ENCODE peak calls at places on chromosomes 16 and 17, in five cellular contexts. J is sigmoid colon, M is RWPE1, W is Panc1, L is lung. R is an unnamed sample.

GRCh38 chr17:27471321-27472269 is 15.3 kb downstream of the KSR1 start:
- DNase-seq in L (no peak), W (no peak), J (no peak), M (peak), R (no peak)

GRCh38 chr16:4675864-4676786 is 17.2 kb upstream of the NUDT16L1 start:
- DNase-seq in L (no peak), W (no peak), J (no peak), M (no peak), R (no peak)

GRCh38 chr16:71675380-71675779 is 49.1 kb downstream of the PHLPP2 start:
- DNase-seq in W (no peak), M (no peak), J (no peak), L (no peak), R (no peak)

GRCh38 chr16:89256651-89257254 is 39.2 kb downstream of the ZNF778 start:
- DNase-seq in J (peak), W (no peak), M (peak), L (peak), R (peak)

GRCh38 chr16:46662123-46662522 is 26.9 kb downstream of the VPS35 start:
- DNase-seq in W (no peak), L (no peak), M (no peak), J (no peak), R (no peak)

GRCh38 chr17:39579318-39580081 is 28.2 kb downstream of the NEUROD2 start:
- DNase-seq in J (no peak), L (no peak), M (no peak), W (no peak), R (peak)

GRCh38 chr16:85423631-85424030 is 189.5 kb upstream of the GSE1 start:
- DNase-seq in W (no peak), J (peak), L (no peak), M (no peak), R (no peak)

GRCh38 chr17:41773190-41773588 is 13.3 kb downstream of the JUP start:
- DNase-seq in J (peak), W (no peak), L (peak), M (peak), R (peak)

GRCh38 chr17:28467456-28468025 is 5.9 kb upstream of the SLC13A2 start:
- DNase-seq in W (no peak), J (peak), L (no peak), M (no peak), R (no peak)

GRCh38 chr17:65290616-65291015 is 153.4 kb downstream of the RGS9 start:
- DNase-seq in W (no peak), M (no peak), J (no peak), L (no peak), R (no peak)

GRCh38 chr16:69105501-69106361 is at the start of gene HAS3:
- DNase-seq in L (peak), M (peak), W (peak), J (no peak), R (peak)

GRCh38 chr16:19396555-19397011 is 21.1 kb upstream of the TMC5 start:
- DNase-seq in W (no peak), J (no peak), M (no peak), L (peak), R (peak)

GRCh38 chr17:42779304-42779941 is 987 bp upstream of the WNK4 start:
- DNase-seq in M (no peak), W (no peak), L (no peak), J (no peak), R (no peak)

GRCh38 chr17:49439673-49440571 is 25.2 kb upstream of the PHB1 start:
- DNase-seq in M (no peak), L (no peak), J (no peak), W (no peak), R (no peak)

GRCh38 chr16:16009396-16009795 is 60.0 kb downstream of the ABCC1 start:
- DNase-seq in W (no peak), M (no peak), L (no peak), J (no peak), R (no peak)

GRCh38 chr16:27363797-27364196 is 38.2 kb upstream of the IL21R start:
- DNase-seq in J (peak), L (peak), M (no peak), W (no peak), R (peak)

GRCh38 chr16:27364493-27365141 is 37.4 kb upstream of the IL21R start:
- DNase-seq in J (no peak), M (peak), L (peak), W (no peak), R (peak)

GRCh38 chr16:27362570-27363245 is 39.3 kb upstream of the IL21R start:
- DNase-seq in W (no peak), L (no peak), J (no peak), M (no peak), R (no peak)

GRCh38 chr16:27361987-27362386 is 40.0 kb upstream of the IL21R start:
- DNase-seq in J (no peak), W (no peak), M (no peak), L (no peak), R (no peak)

GRCh38 chr16:27363246-27363632 is 38.7 kb upstream of the IL21R start:
- DNase-seq in M (no peak), J (no peak), L (no peak), W (no peak), R (no peak)
- TF ChIP-seq CTCF in M (no peak), J (no peak), L (no peak), W (no peak), R (no peak)

GRCh38 chr16:57734308-57734924 is 1.2 kb upstream of the KATNB1 start:
- DNase-seq in W (no peak), L (no peak), J (no peak), M (no peak), R (no peak)

GRCh38 chr16:57734925-57735754 is 430 bp upstream of the KATNB1 start:
- DNase-seq in J (peak), L (peak), W (peak), M (peak), R (peak)

GRCh38 chr16:57735755-57736418 is at the start of gene KATNB1:
- DNase-seq in J (peak), M (peak), L (no peak), W (no peak), R (peak)

GRCh38 chr16:57738844-57739243 is 3.3 kb downstream of the KATNB1 start:
- DNase-seq in J (no peak), L (no peak), W (no peak), M (no peak), R (no peak)

GRCh38 chr16:57736419-57737281 is 1.1 kb downstream of the KATNB1 start:
- DNase-seq in L (no peak), M (peak), W (no peak), J (peak), R (peak)
- TF ChIP-seq CTCF in L (no peak), M (peak), W (no peak), J (no peak), R (no peak)

DNA sequence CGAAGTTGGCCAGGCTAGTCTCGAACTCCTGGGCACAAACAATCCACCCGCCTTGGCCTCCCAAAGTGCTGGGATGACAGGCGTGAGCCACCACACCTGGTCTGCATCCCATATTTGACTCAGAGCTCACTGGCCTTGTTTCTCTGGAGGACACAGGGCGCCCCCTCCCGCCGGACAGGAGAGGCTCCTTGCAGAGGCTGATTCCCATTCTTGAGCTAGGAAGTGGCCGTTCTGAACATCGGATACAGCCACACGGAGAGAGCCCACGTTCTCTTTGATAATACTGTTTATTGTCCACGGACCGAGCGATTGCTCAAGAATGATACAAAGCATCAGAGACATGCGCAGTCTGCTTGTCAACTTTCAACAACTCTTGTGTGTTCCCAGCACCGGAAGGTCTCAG is 12.1 kb upstream of the USP36 start:
- DNase-seq in L (no peak), W (no peak), M (no peak), J (no peak), R (no peak)
- TF ChIP-seq CTCF in L (no peak), W (peak), M (no peak), J (no peak), R (no peak)

GRCh38 chr16:361872-362701 is 8.3 kb downstream of the MRPL28 start:
- DNase-seq in W (peak), M (peak), J (peak), L (peak), R (peak)

GRCh38 chr16:364091-364490 is 6.2 kb downstream of the MRPL28 start:
- DNase-seq in J (no peak), W (no peak), M (no peak), L (no peak), R (no peak)

GRCh38 chr16:361341-361871 is 8.9 kb upstream of the AXIN1 start:
- DNase-seq in M (no peak), J (no peak), L (no peak), W (no peak), R (no peak)

GRCh38 chr16:364595-365491 is 5.5 kb downstream of the MRPL28 start:
- DNase-seq in J (no peak), M (no peak), W (no peak), L (no peak), R (no peak)

DNA sequence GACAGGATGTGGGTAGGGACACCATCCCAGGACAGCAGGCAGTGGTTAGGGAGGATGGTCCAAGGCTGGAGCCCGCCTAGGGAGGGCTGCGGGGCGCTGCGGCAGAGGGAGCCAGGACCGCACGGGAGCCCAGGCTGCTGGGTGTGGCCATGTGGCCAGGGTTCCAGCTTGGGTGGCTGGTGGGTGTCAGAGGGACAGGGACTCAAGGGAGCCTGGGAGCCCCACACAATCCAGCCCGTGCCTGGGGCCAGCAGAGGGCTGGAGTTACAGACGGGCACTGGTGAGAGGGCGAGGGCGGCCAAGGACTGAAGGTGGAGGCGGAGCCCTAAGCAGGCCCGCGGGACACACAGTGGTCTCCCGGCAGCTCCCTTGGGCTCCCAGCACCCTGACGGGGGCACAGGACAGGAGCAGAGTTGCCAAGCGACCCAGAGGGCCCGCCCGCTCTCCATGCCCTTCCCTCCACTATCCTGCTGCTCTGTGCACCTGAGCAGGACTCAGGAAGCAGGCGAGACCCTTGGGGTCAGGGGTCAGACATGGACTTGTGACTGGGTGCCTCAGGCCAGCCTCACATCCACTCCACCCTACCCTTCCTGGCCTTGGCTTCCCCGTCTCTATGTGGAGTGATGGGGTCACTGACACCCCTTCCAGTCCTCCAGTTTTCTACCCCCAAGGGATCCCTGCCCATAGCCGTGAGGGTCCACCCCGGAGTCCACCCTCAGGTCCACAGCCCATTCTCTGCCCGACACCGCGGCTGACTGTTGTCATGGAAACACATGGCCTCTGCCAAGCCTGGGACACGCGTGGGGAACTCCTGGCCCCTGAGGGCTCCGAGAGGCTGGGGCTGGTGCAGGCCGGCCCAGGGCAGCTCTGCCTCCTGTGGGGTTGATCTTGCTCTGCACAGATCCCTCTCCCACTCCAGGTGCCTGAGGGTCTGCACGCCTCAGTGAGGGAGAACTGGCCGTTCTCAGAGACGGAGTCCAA is 6.9 kb downstream of the MRPL28 start:
- DNase-seq in W (no peak), L (no peak), J (no peak), M (no peak), R (no peak)
- TF ChIP-seq CTCF in W (no peak), L (no peak), J (no peak), M (no peak), R (no peak)

GRCh38 chr17:59786536-59787319 is 79.3 kb downstream of the VMP1 start:
- DNase-seq in W (peak), M (peak), J (peak), L (peak), R (peak)

GRCh38 chr17:59783221-59784016 is 76.0 kb downstream of the VMP1 start:
- DNase-seq in J (no peak), W (no peak), L (no peak), M (peak), R (no peak)

GRCh38 chr17:59790936-59791335 is 83.5 kb downstream of the VMP1 start:
- DNase-seq in L (no peak), M (no peak), J (no peak), W (no peak), R (no peak)

GRCh38 chr17:59785091-59785799 is 77.8 kb downstream of the VMP1 start:
- DNase-seq in M (no peak), J (no peak), L (no peak), W (no peak), R (no peak)

GRCh38 chr17:59786213-59786535 is 78.7 kb downstream of the VMP1 start:
- DNase-seq in W (no peak), L (no peak), M (no peak), J (no peak), R (no peak)
- TF ChIP-seq CTCF in W (no peak), L (no peak), M (no peak), J (no peak), R (no peak)

DNA sequence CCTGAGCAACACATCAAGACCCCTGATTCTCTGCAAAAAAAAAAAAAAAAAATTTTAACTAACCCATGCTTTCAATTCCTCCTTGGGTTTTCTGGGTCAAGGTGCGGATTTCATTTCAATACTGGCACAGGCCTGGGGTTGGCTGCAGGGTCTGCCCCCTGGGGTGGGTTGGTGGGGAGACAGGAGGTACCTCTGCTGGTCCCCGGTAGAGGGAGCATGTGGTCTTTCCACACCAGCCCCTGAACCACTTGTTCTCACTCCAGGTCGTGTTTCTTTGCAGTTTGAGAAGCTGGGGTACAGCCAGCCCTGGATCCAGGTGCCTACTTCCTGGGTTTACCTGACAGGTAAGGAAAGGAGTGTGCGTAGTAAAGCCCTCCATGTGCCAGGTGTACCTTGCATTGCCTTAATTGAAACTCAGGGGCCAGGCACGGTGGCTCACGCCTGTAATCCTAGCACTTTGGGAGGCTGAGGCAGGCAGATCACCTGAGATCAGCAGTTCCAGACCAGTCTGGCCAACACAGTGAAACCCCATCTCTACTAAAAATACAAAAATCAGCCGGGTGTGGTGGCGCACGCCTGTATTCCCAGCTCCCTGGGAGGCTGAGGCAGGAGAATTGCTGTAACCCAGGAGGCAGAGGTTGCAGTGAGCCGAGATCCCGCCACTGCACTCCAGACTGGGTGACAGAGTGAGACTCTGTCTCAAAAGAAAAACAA is 21.8 kb downstream of the SDR42E2 start:
- DNase-seq in W (no peak), J (no peak), L (no peak), M (no peak), R (no peak)
- TF ChIP-seq CTCF in W (peak), J (no peak), L (no peak), M (peak), R (no peak)

DNA sequence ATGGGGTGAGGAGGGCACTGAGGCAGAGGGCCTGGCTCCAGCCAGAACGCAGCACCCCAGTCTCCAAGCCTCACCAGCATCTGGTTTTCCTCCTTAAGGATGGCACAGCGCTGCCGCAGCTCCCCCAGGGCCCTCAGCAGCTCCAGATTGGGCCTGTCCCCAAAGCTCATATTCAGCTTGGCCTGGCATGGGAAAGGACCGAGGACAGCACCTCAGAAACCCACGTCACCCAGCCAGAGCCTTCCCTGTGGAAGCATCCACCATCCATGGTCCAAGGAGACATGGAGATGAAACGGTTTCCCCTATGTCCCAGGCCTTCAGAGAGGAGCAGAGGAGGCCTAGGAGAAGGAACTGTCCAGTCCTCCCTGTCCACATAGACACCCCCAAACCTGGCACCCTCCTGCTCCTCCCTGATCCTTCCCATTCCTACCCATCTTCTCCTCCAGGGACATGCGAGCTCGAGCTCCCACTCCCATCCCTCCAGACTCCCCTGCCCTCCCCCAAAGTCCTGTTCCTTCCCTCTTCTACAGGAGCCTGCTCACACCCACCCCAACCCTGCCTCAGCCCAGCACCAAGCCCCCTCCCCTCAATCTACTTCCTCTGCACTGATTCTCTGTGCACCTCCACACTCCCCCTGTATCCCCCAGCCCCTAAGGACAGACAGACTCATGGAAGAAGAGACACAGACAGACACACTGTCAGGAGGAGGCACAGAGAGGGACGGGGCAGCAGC is 1.8 kb downstream of the TSPOAP1 start:
- DNase-seq in W (no peak), J (no peak), M (no peak), L (no peak), R (no peak)
- TF ChIP-seq CTCF in W (no peak), J (no peak), M (no peak), L (no peak), R (no peak)

GRCh38 chr17:66915792-66916191 is 48.7 kb upstream of the CACNG4 start:
- DNase-seq in M (no peak), L (no peak), W (no peak), J (no peak), R (no peak)

GRCh38 chr17:66910651-66911285 is 53.7 kb upstream of the CACNG4 start:
- DNase-seq in J (no peak), L (no peak), M (no peak), W (no peak), R (no peak)

GRCh38 chr17:66916946-66917345 is 47.6 kb upstream of the CACNG4 start:
- DNase-seq in J (no peak), W (no peak), L (no peak), M (no peak), R (no peak)

GRCh38 chr17:66918896-66919295 is 45.6 kb upstream of the CACNG4 start:
- DNase-seq in J (no peak), M (no peak), W (no peak), L (no peak), R (no peak)

DNA sequence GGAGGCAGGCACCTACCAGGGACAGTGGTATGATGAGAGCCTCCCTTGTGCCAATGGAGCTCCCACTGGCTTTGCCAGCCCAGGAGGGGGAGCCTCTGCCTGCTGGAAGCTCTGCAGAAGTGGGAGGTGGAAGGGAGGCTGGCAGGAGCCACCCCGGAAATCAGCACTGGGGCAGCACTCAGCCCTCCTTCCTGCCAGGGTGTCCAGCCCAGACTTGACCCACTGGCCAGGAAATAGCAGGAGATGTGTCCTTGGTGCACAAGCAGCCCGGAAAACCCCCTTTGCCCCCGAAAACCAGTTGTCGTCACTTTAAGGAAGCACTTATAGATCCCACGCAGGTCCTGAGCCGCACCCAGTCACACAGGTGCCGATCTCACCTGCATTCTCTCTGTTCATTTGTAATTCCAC is 49.3 kb upstream of the CACNG4 start:
- DNase-seq in W (no peak), M (peak), L (peak), J (no peak), R (peak)
- TF ChIP-seq CTCF in W (peak), M (peak), L (no peak), J (no peak), R (peak)

DNA sequence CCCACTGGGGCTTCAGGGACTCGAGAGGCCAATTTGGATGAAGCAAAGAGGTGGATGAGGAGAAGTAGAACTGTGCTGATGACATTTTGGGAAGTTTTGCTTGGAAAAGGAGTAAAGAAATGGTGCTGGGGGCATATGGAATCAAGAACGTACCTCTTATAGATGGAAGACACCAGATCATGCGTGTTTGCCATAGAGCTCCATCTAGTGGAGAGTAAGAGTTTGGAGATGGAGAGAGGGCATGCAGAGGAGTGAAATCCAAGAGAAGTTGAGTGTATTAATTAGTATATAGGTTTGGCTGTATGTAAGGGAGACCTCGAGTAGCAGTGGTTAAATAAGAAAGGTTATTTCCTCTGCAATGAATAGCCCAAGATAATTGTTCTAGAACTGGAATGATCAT is 56.0 kb downstream of the SHISA6 start:
- DNase-seq in M (no peak), L (no peak), W (no peak), J (no peak), R (no peak)
- TF ChIP-seq CTCF in M (no peak), L (no peak), W (no peak), J (peak), R (no peak)

GRCh38 chr16:11601911-11602310 is 15.2 kb upstream of the LITAF start:
- DNase-seq in L (no peak), J (no peak), M (no peak), W (no peak), R (no peak)
- TF ChIP-seq CTCF in L (no peak), J (no peak), M (no peak), W (no peak), R (no peak)

R was measured in Calu3.